ENCODE peak calls at places on chromosomes 11 and 22, in five cellular contexts. G, A, X, B and Q are unnamed samples.

GRCh38 chr22:19566599-19567382 is 42.6 kb upstream of the CLDN5 start:
- DNase-seq in G (no peak), A (peak; percentile 38), X (no peak), B (no peak), Q (no peak)

GRCh38 chr11:79413258-79413657 is 27.6 kb downstream of the TENM4 start:
- DNase-seq in G (peak; percentile 77), A (peak; percentile 89), X (peak; percentile 86), B (peak; percentile 62), Q (no peak)

GRCh38 chr22:32788884-32789624 is 12.5 kb upstream of the TIMP3 start:
- DNase-seq in G (no peak), A (no peak), X (no peak), B (no peak), Q (no peak)

GRCh38 chr11:11810764-11811726 is 30.7 kb upstream of the USP47 start:
- DNase-seq in G (no peak), A (no peak), X (no peak), B (no peak), Q (no peak)

GRCh38 chr11:72712168-72712721 is 38.0 kb upstream of the PDE2A start:
- DNase-seq in G (no peak), A (peak; percentile 68), X (no peak), B (no peak), Q (no peak)

GRCh38 chr11:9231848-9232177 is 33.3 kb downstream of the DENND5A start:
- DNase-seq in G (no peak), A (no peak), X (no peak), B (no peak), Q (peak; percentile 60)

GRCh38 chr22:25495286-25495685 is 69.2 kb upstream of the GRK3 start:
- DNase-seq in G (no peak), A (no peak), X (no peak), B (no peak), Q (no peak)

GRCh38 chr22:23570681-23571080 is 9.4 kb downstream of the IGLL1 start:
- DNase-seq in G (no peak), A (no peak), X (no peak), B (no peak), Q (no peak)

GRCh38 chr11:134511255-134511654 is 99.2 kb upstream of the B3GAT1 start:
- DNase-seq in G (no peak), A (no peak), X (no peak), B (no peak), Q (no peak)

GRCh38 chr22:42799061-42799460 is 58.0 kb downstream of the ARFGAP3 start:
- DNase-seq in G (no peak), A (no peak), X (no peak), B (no peak), Q (no peak)

GRCh38 chr22:42801537-42802165 is 55.4 kb downstream of the ARFGAP3 start:
- DNase-seq in G (no peak), A (no peak), X (no peak), B (no peak), Q (no peak)

GRCh38 chr22:42799462-42800405 is 57.3 kb downstream of the ARFGAP3 start:
- DNase-seq in G (no peak), A (no peak), X (peak; percentile 41), B (no peak), Q (no peak)

GRCh38 chr22:42803454-42803853 is 53.6 kb downstream of the ARFGAP3 start:
- DNase-seq in G (no peak), A (peak; percentile 58), X (peak; percentile 79), B (no peak), Q (no peak)

DNA sequence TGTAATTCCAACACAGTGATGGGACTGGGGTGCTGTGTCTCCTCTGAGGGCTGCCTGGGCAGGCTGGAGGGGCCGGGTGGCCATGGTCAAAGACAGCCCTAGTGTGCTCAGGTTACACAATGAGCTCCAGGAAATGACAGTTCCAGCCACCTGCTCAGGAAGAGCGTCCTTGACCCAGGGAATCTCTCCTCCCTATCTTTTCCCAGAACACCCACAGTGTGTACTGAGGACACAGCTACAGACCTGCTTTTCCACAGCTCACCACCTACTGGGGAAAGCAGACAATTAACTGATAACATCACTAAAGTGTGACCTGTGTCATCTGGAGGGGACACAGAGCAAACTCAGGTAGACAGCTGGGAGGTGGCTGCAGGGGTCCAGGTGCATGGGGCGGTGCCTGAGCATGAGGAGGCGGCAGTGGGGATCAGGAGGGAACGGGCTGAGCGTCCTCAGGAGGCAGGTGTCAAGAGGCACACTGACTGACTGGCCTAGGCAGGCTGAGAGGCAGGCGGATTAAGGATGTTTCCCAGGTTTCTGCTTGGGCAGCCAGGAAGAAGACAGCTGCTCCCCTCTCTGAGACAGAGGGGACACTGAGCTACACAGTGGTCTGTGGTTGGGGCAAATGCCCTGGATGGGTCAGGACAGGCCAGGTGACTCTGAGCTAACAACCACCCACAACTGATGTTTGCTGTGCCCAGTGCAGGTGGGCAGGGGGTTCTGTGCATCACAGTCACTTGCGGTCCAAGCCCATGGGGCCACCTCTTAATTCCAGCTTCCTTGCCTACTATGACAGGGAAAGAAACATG is 56.1 kb downstream of the ARFGAP3 start:
- DNase-seq in G (no peak), A (no peak), X (no peak), B (no peak), Q (no peak)
- TF ChIP-seq CTCF in G (no peak), A (no peak), X (no peak), B (no peak), Q (no peak)

GRCh38 chr22:34416321-34416900 is 496.1 kb upstream of the LARGE1 start:
- DNase-seq in G (no peak), A (no peak), X (no peak), B (no peak), Q (no peak)

GRCh38 chr22:34410111-34410510 is 489.8 kb upstream of the LARGE1 start:
- DNase-seq in G (no peak), A (no peak), X (no peak), B (no peak), Q (no peak)

DNA sequence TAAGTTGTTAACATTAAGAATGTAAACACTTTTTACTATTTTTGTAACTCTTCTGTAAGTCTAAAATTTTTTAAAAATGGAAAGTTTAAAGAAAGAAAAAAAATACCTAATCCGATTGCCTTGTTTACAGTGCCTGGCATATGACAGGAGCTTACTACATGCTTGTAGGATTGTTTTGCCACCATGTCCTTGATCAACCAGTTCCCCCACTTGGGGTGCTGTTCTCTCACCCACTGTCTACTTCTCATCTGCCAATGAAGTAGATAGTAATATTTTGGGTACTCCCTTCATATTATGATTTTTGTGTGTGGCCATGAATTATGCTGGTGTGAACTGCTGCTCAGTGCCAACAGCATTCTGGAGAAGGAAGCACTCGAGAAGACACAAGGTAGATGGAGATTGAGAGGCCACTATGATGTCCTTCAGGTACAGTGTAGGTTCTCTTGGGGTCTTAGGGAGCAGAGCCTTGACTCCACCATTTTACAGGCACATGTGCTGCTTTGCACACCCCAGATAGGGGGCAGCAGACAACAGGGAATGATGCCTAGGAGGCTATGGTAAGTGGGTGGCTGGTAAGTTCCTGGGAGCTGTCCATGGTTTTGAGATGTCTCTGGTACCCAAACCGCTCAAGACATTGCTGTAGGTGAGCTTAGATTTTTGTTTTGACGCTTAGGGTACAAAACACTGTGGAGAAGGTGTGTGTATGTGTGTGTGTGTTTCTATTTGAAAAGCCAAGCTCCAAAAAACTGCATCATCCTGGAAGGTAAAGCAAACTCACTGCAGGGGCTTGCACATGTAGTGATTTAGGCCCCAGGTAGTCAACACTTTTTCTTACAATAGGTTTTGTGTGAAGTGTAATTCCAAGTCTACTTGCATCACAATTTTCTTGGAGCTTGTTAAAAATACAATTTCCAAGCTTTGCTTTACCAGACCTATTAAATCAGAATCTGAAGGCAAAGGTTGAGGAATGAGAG is 494.5 kb upstream of the LARGE1 start:
- DNase-seq in G (no peak), A (no peak), X (peak; percentile 62), B (peak; percentile 1), Q (peak; percentile 25)
- TF ChIP-seq CTCF in G (no peak), A (peak; percentile 48), X (peak; percentile 78), B (peak; percentile 24), Q (peak; percentile 58)

GRCh38 chr11:114395776-114396175 is 4.5 kb downstream of the C11orf71 start:
- DNase-seq in G (no peak), A (no peak), X (no peak), B (peak; percentile 8), Q (no peak)
- TF ChIP-seq CTCF in G (peak; percentile 48), A (peak; percentile 35), X (no peak), B (no peak), Q (no peak)

DNA sequence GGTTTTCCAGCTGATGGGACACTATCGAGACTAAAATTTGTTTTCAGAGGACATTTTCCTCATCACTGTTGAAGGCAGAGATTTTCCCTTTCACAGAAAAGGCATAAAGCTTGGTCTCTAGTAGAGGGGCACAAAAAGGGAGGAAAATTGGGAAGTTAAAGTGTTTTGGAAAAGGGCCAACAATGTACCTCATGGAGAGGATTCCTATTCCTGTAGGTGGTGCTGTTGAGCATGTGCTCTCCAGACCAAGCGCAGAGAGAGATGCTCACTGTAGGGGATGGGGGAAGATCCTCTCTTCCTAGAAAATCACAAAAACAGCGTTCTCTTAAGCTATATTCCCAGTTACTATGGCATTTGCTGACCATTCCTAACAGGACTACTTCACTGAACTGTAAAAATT is 44.9 kb downstream of the OR4C46 start:
- DNase-seq in G (no peak), A (no peak), X (no peak), B (no peak), Q (no peak)
- TF ChIP-seq CTCF in G (peak; percentile 3), A (no peak), X (no peak), B (no peak), Q (no peak)

GRCh38 chr11:74490945-74491344 is 2.6 kb downstream of the LIPT2 start:
- DNase-seq in G (no peak), A (no peak), X (no peak), B (no peak), Q (no peak)

GRCh38 chr11:74492084-74492483 is 1.4 kb downstream of the LIPT2 start:
- DNase-seq in G (no peak), A (no peak), X (no peak), B (no peak), Q (no peak)

GRCh38 chr11:74492974-74493815 is at the start of gene LIPT2:
- DNase-seq in G (peak; percentile 80), A (peak; percentile 97), X (peak; percentile 97), B (peak; percentile 92), Q (peak; percentile 94)

GRCh38 chr11:74485868-74486267 is 7.7 kb downstream of the LIPT2 start:
- DNase-seq in G (no peak), A (no peak), X (no peak), B (no peak), Q (no peak)

DNA sequence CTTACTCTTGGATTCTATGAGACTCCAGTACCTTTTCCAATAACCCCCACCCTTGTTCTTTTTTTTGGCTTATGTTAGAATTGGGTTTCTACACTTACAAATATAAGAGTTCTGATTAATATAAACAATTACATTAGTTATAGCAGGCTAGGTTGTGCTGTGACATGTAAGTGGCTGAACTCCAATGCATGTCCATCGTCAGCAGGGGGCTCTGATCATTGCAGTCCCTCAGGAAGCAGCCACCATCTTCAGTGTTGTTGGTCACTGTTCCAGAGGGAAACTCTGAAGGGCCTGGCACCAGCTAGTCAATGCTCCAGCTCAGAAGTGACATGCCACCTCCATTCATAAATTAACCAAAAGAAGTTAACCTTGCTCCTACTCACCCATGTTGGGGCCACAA is 5.6 kb downstream of the LIPT2 start:
- DNase-seq in G (no peak), A (no peak), X (no peak), B (no peak), Q (no peak)
- TF ChIP-seq CTCF in G (peak; percentile 30), A (no peak), X (no peak), B (no peak), Q (peak; percentile 13)

DNA sequence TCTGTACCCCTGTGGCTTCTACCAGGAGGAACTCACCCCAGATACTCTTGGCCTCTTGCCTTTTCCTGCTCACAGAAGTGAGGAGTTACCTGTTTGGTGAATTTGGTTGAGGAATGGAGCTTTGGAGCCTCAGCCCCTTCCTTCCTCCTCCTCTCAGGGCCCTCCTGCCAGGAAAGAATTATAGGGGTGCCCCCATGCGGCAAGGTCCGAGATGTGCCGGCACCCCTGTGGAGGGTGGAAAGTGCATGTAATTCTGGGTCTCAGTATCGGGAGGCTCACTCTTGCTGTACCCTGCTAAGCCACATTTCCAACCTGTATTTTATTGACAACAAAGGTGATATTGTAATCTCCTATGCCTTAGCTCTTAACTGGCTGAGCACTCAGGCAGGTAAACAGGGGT is 13.7 kb upstream of the IGSF22 start:
- DNase-seq in G (no peak), A (no peak), X (no peak), B (no peak), Q (no peak)
- TF ChIP-seq CTCF in G (no peak), A (no peak), X (no peak), B (no peak), Q (no peak)